ENCODE peak calls at places on chromosomes 7 and 10, in seven cellular contexts. D is GM23338, T is testis, J is heart left ventricle, Y is fibroblast of lung, P is coronary artery, C is adrenal gland. A is an unnamed sample.

GRCh38 chr7:16926283-16926682 is 44.5 kb upstream of the AGR3 start:
- DNase-seq in D (peak), T (peak), J (peak), Y (peak), P (no peak), C (no peak), A (peak)

GRCh38 chr7:155066417-155066950 is 3.6 kb upstream of the HTR5A start:
- DNase-seq in D (peak), T (no peak), J (no peak), Y (peak), P (no peak), C (no peak), A (no peak)

GRCh38 chr7:144776447-144776846 is 59.4 kb downstream of the TPK1 start:
- DNase-seq in D (no peak), T (no peak), J (no peak), Y (no peak), P (no peak), C (no peak), A (no peak)

GRCh38 chr10:123134058-123134914 is 1.5 kb upstream of the HMX3 start:
- DNase-seq in D (peak), T (no peak), J (no peak), Y (no peak), P (no peak), C (no peak), A (no peak)

GRCh38 chr7:47778153-47778661 is 170.1 kb downstream of the PKD1L1 start:
- DNase-seq in D (no peak), T (no peak), J (no peak), Y (no peak), P (no peak), C (no peak), A (no peak)

GRCh38 chr7:12067156-12067831 is 143.8 kb upstream of the TMEM106B start:
- DNase-seq in D (peak), T (peak), J (no peak), Y (peak), P (no peak), C (peak), A (no peak)

GRCh38 chr10:78876449-78876848 is 192.3 kb upstream of the ZMIZ1 start:
- DNase-seq in D (no peak), T (no peak), J (no peak), Y (no peak), P (no peak), C (no peak), A (no peak)

GRCh38 chr7:73478549-73478948 is 43.5 kb downstream of the BAZ1B start:
- DNase-seq in D (no peak), T (no peak), J (no peak), Y (no peak), P (no peak), C (no peak), A (no peak)

GRCh38 chr10:10910634-10911033 is 107.0 kb upstream of the CELF2 start:
- DNase-seq in D (no peak), T (no peak), J (no peak), Y (no peak), P (no peak), C (no peak), A (no peak)

GRCh38 chr10:88966785-88967184 is 14.2 kb upstream of the ACTA2 start:
- DNase-seq in D (no peak), T (peak), J (peak), Y (no peak), P (no peak), C (no peak), A (peak)

GRCh38 chr7:146388928-146389327 is 272.3 kb downstream of the CNTNAP2 start:
- DNase-seq in D (no peak), T (no peak), J (no peak), Y (no peak), P (no peak), C (no peak), A (no peak)

GRCh38 chr7:23272275-23272674 is 25.7 kb downstream of the GPNMB start:
- DNase-seq in D (no peak), T (no peak), J (no peak), Y (no peak), P (no peak), C (no peak), A (no peak)

GRCh38 chr7:28990200-28990960 is 32.2 kb upstream of the TRIL start:
- DNase-seq in D (peak), T (no peak), J (peak), Y (peak), P (no peak), C (no peak), A (peak)

GRCh38 chr10:59234814-59235429 is 58.5 kb downstream of the PHYHIPL start:
- DNase-seq in D (peak), T (peak), J (no peak), Y (peak), P (no peak), C (no peak), A (no peak)

GRCh38 chr10:54983255-54983654 is 182.2 kb upstream of the PCDH15 start:
- DNase-seq in D (no peak), T (no peak), J (no peak), Y (peak), P (no peak), C (no peak), A (no peak)

GRCh38 chr7:43117025-43117424 is 4.6 kb downstream of the HECW1 start:
- DNase-seq in D (no peak), T (no peak), J (no peak), Y (no peak), P (no peak), C (no peak), A (no peak)

GRCh38 chr7:101863598-101863997 is 46.2 kb downstream of the CUX1 start:
- DNase-seq in D (no peak), T (no peak), J (no peak), Y (no peak), P (no peak), C (no peak), A (no peak)

GRCh38 chr10:88428442-88428841 is 154.7 kb downstream of the RNLS start:
- DNase-seq in D (no peak), T (no peak), J (no peak), Y (peak), P (no peak), C (no peak), A (no peak)

GRCh38 chr7:33774762-33775523 is 130.4 kb upstream of the BMPER start:
- DNase-seq in D (no peak), T (peak), J (peak), Y (peak), P (no peak), C (no peak), A (peak)

GRCh38 chr7:31887006-31887405 is 183.2 kb downstream of the PDE1C start:
- DNase-seq in D (no peak), T (no peak), J (no peak), Y (no peak), P (no peak), C (no peak), A (no peak)

GRCh38 chr10:129884390-129884779 is 79.7 kb downstream of the EBF3 start:
- DNase-seq in D (no peak), T (no peak), J (no peak), Y (no peak), P (no peak), C (no peak), A (no peak)

GRCh38 chr10:117792214-117792613 is 249.7 kb downstream of the EMX2 start:
- DNase-seq in D (no peak), T (no peak), J (no peak), Y (no peak), P (no peak), C (no peak), A (no peak)

GRCh38 chr10:34593955-34594354 is 221.1 kb downstream of the PARD3 start:
- DNase-seq in D (no peak), T (no peak), J (no peak), Y (no peak), P (no peak), C (no peak), A (no peak)

GRCh38 chr7:135726911-135727673 is 894 bp downstream of the SLC13A4 start:
- DNase-seq in D (no peak), T (no peak), J (no peak), Y (no peak), P (no peak), C (no peak), A (no peak)

GRCh38 chr7:135723411-135723810 is 4.6 kb downstream of the SLC13A4 start:
- DNase-seq in D (no peak), T (no peak), J (no peak), Y (no peak), P (no peak), C (no peak), A (no peak)

GRCh38 chr7:135729230-135729629 is 1.2 kb upstream of the SLC13A4 start:
- DNase-seq in D (no peak), T (no peak), J (no peak), Y (no peak), P (no peak), C (no peak), A (no peak)

GRCh38 chr7:135728136-135728669 is at the start of gene SLC13A4:
- DNase-seq in D (peak), T (peak), J (no peak), Y (no peak), P (no peak), C (no peak), A (no peak)

DNA sequence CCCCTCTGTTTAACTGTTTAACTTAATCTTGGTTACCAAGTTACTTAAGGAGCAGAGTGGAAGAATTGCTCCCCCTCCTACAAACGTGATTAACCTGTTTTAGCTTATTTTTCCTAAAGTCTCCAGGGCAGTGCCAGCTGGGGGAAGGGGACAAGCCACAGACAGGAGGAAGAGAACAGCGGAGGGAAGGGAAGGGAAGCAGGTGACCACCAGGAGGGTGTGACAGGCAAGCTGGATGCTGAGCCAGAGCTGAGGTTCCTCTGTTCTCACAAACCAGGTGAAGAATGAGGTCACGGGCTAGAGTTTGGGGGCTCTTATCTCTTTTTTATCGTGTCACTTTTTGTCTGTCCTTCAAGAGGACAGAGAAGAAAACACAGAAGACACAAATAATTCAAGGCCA is 1.6 kb downstream of the SLC13A4 start:
- DNase-seq in D (no peak), T (no peak), J (no peak), Y (no peak), P (no peak), C (no peak), A (no peak)
- TF ChIP-seq CTCF in D (no peak), T (no peak), J (no peak), Y (no peak), P (no peak), C (no peak), A (no peak)

GRCh38 chr7:38178695-38179344 is 775 bp downstream of the STARD3NL start:
- DNase-seq in D (no peak), T (no peak), J (no peak), Y (peak), P (no peak), C (no peak), A (no peak)

GRCh38 chr7:38181111-38181510 is 3.1 kb downstream of the STARD3NL start:
- DNase-seq in D (no peak), T (no peak), J (no peak), Y (no peak), P (no peak), C (no peak), A (no peak)

GRCh38 chr7:38178004-38178694 is at the start of gene STARD3NL:
- DNase-seq in D (peak), T (peak), J (peak), Y (peak), P (peak), C (peak), A (peak)

GRCh38 chr7:38177621-38178003 is 433 bp upstream of the STARD3NL start:
- DNase-seq in D (no peak), T (no peak), J (no peak), Y (no peak), P (no peak), C (no peak), A (no peak)

GRCh38 chr7:38179719-38180333 is 1.8 kb downstream of the STARD3NL start:
- DNase-seq in D (no peak), T (no peak), J (no peak), Y (peak), P (no peak), C (peak), A (no peak)
- H3K4me3 ChIP-seq in D (no peak), T (no peak), J (peak), Y (peak), P (peak), C (no peak), A (peak)

DNA sequence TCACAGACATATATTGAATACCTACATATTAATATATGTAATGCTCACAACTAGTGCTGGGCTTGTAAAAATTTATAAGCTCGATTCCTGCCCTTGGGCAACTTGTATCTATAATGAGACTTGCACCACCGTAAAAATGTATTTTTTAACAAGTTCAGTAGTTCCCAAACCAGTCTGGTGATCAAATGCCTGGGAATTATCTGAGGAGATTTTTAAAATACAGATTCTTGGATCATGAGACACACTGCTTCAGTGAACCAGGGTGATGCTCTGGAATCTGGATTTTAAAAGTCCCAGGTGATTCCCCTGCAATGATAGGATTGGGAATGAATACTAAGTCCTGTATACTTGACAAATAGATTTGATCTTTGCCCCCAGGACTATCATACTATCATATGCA is 4.3 kb upstream of the MICU1 start:
- DNase-seq in D (no peak), T (no peak), J (no peak), Y (no peak), P (no peak), C (no peak), A (no peak)
- H3K27ac ChIP-seq in D (no peak), T (no peak), J (no peak), Y (no peak), P (no peak), C (no peak), A (no peak)

DNA sequence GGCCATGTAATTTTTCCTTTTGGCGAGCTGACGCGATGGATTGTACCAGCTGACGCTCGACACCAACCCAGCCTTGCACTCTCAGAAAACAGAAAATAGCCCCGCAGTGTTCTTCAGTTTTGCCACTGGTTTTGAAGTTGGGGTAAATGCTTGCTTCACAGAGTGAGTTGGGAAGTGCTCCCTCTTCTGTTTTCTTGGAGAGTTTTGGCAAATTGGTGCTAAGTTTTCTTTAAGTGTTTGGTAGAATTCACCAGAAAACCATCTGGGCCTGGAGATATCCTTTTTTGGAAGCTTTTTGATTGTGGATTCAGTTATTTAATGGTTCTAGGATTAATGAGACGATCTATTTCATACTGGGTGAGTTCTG is 252.8 kb downstream of the ELFN1 start:
- DNase-seq in D (no peak), T (no peak), J (no peak), Y (peak), P (no peak), C (no peak), A (no peak)
- TF ChIP-seq CTCF in D (no peak), T (no peak), J (no peak), Y (no peak), P (no peak), C (no peak), A (no peak)

GRCh38 chr7:143431109-143431508 is 12.1 kb upstream of the TAS2R60 start:
- DNase-seq in D (no peak), T (no peak), J (no peak), Y (no peak), P (no peak), C (no peak), A (no peak)

GRCh38 chr7:143422033-143422432 is 13.4 kb upstream of the EPHA1 start:
- DNase-seq in D (no peak), T (no peak), J (no peak), Y (no peak), P (no peak), C (no peak), A (no peak)

GRCh38 chr7:143429770-143430698 is 13.2 kb upstream of the TAS2R60 start:
- DNase-seq in D (no peak), T (no peak), J (no peak), Y (peak), P (no peak), C (no peak), A (no peak)

DNA sequence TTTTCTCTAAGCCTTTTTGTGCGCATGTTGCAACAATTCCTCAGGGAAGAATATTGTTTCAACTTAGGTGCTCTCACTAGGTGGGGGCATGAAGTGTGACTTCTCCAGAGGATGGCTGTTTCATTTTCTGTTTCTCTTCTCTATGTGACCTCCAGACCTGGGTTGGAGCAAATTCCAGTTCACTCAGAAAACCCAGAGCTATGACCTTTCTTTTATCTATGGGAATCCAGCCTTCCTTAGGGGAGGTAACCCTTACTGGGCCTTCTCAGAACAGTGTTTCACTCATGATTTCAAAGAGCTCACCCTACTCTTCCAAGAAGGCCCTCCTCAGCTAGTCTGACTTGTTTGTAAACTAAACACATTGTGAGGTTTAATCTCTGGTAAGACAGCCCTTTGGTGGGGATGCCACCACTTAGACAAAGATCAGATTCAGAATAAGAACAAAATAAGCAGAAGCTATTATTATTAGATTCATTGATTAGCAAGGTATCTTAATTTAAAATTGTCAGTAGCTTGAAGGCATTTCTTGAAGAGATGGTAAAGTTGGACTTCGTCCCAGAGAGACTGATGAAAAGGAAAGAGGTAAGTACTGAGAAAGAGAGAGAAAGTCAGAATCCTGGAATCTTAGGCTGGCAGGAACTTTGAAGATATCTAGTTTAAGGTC is 16.6 kb upstream of the TAS2R60 start:
- DNase-seq in D (no peak), T (no peak), J (no peak), Y (no peak), P (no peak), C (no peak), A (no peak)
- H3K4me3 ChIP-seq in D (no peak), T (no peak), J (no peak), Y (no peak), P (no peak), C (no peak), A (no peak)

GRCh38 chr10:73968101-73968515 is 29.8 kb upstream of the VCL start:
- DNase-seq in D (peak), T (peak), J (no peak), Y (peak), P (no peak), C (no peak), A (no peak)

GRCh38 chr10:73967544-73967943 is 30.4 kb upstream of the VCL start:
- DNase-seq in D (peak), T (no peak), J (no peak), Y (no peak), P (no peak), C (no peak), A (no peak)

GRCh38 chr10:73967022-73967429 is 30.9 kb upstream of the VCL start:
- DNase-seq in D (peak), T (no peak), J (no peak), Y (no peak), P (no peak), C (no peak), A (no peak)

GRCh38 chr10:73964743-73965142 is 33.2 kb upstream of the VCL start:
- DNase-seq in D (no peak), T (no peak), J (no peak), Y (no peak), P (no peak), C (no peak), A (no peak)

DNA sequence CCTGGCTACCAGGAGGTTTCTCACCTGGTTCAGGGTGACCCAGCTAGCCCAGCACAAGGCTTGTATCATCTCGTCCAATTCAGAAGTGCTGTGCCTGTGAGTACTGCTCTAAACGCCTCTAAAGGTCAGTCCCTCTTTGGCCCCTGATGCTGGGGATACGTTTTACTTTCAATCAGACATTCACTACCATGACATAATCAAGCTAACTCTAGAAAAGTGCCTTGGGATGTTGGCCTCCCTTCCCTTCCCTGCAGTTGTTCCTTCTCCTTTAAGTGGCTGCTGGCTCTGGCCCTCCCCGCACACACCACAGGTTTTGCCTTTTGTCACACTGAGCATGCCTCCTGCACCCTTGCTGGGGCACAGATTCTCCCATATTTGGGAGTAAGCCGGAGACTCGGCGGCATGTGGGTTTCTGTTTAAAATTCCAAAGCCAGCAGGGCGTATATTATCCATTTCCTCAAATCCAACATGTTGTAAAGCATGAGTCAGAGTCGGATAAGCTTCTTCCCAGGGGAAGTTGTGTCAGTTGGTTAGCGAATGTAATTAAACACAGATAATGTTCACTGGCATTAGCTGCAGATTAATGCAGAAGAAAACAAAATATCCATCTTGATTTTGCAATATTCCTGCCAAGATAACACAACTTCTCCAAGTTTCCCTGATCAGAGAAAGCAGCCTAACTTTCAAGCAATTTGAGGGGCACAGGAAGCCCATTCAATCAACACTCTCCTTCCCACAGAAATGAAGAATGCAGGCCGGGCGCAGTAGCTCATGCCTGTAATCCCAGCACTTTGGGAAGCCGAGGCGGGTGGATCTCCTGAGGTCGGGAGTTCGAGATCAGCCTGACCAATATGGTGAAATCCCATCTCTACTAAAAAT is 31.8 kb upstream of the VCL start:
- DNase-seq in D (peak), T (peak), J (peak), Y (peak), P (peak), C (peak), A (peak)
- H3K27ac ChIP-seq in D (peak), T (peak), J (peak), Y (peak), P (peak), C (peak), A (peak)

DNA sequence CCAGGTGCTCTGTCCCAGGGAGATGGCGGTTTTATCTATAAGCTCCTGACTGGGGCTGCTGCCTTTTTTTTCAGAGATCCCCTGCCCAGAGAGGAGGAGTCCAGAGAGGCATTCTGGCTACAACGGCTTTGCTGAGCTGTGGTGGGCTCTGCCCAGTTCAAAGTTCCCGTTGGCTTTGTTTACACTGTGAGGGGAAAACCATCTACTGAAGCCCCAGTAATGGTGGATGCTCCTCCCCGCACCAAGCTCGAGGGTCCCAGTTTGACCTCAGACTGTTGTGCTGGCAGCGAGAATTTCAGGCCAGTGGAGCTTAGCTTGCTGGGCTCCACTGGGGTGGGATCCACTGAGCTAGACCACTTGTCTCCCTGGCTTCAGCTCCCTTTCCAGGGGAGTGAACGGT is 16.4 kb upstream of the SLC26A5 start:
- DNase-seq in D (no peak), T (no peak), J (no peak), Y (no peak), P (no peak), C (no peak), A (no peak)
- TF ChIP-seq CTCF in D (no peak), T (no peak), J (no peak), Y (no peak), P (no peak), C (no peak), A (no peak)

GRCh38 chr7:149774237-149775175 is 1.1 kb upstream of the ZNF467 start:
- DNase-seq in D (peak), T (no peak), J (no peak), Y (no peak), P (no peak), C (no peak), A (no peak)
- H3K4me3 ChIP-seq in D (peak), T (peak), J (peak), Y (no peak), P (peak), C (no peak), A (peak)

A was measured in tibial artery.